ENCODE peak calls at places on chromosomes 16 and 17, in six cellular contexts. I is tibial artery, B is IMR-90, Q is A673, D is mammary epithelial cell, E is ovary. S is an unnamed sample.

GRCh38 chr16:76837872-76838271 is 353.1 kb upstream of the MON1B start:
- DNase-seq in I (no peak), B (no peak), Q (no peak), D (peak; percentile 33), E (no peak), S (peak; percentile 77)

GRCh38 chr16:55567382-55567781 is 898 bp downstream of the CAPNS2 start:
- DNase-seq in I (no peak), B (peak; percentile 50), Q (no peak), D (peak; percentile 43), E (no peak), S (peak; percentile 73)

GRCh38 chr16:11234884-11235702 is 20.9 kb downstream of the SOCS1 start:
- DNase-seq in I (no peak), B (peak; percentile 24), Q (no peak), D (no peak), E (no peak), S (no peak)

GRCh38 chr17:45114117-45114932 is 18.0 kb downstream of the PLCD3 start:
- DNase-seq in I (no peak), B (no peak), Q (no peak), D (no peak), E (no peak), S (no peak)

GRCh38 chr16:89700649-89701424 is 668 bp downstream of the SPATA2L start:
- DNase-seq in I (no peak), B (peak; percentile 24), Q (peak; percentile 71), D (peak; percentile 69), E (peak; percentile 60), S (peak; percentile 66)

GRCh38 chr16:81315271-81316175 is 761 bp downstream of the GAN start:
- DNase-seq in I (peak; percentile 71), B (peak; percentile 51), Q (peak; percentile 41), D (peak; percentile 62), E (peak; percentile 54), S (peak; percentile 50)

GRCh38 chr17:17205368-17206148 is 575 bp downstream of the PLD6 start:
- DNase-seq in I (peak; percentile 78), B (peak; percentile 21), Q (peak; percentile 69), D (peak; percentile 38), E (peak; percentile 58), S (peak; percentile 65)

GRCh38 chr17:72122668-72123495 is 2.1 kb downstream of the SOX9 start:
- DNase-seq in I (peak; percentile 71), B (peak; percentile 68), Q (peak; percentile 65), D (peak; percentile 51), E (no peak), S (no peak)

GRCh38 chr17:29867643-29868181 is 62.3 kb downstream of the SSH2 start:
- DNase-seq in I (no peak), B (no peak), Q (no peak), D (no peak), E (no peak), S (no peak)

GRCh38 chr16:4936991-4937781 is at the start of gene PPL:
- DNase-seq in I (peak; percentile 82), B (no peak), Q (no peak), D (peak; percentile 78), E (peak; percentile 65), S (peak; percentile 86)

GRCh38 chr17:52536466-52536865 is 378.0 kb upstream of the CA10 start:
- DNase-seq in I (no peak), B (no peak), Q (no peak), D (no peak), E (no peak), S (no peak)

GRCh38 chr17:68851875-68852274 is 103.3 kb downstream of the ABCA8 start:
- DNase-seq in I (no peak), B (no peak), Q (no peak), D (no peak), E (no peak), S (no peak)

GRCh38 chr17:18248300-18248731 is 10.2 kb downstream of the FLII start:
- DNase-seq in I (peak; percentile 79), B (peak; percentile 71), Q (peak; percentile 84), D (peak; percentile 55), E (peak; percentile 76), S (peak; percentile 83)

GRCh38 chr17:72575542-72576233 is 454.9 kb downstream of the SOX9 start:
- DNase-seq in I (no peak), B (no peak), Q (no peak), D (no peak), E (no peak), S (no peak)

GRCh38 chr17:17837966-17838962 is 1.5 kb upstream of the SREBF1 start:
- DNase-seq in I (peak; percentile 87), B (peak; percentile 24), Q (peak; percentile 73), D (peak; percentile 76), E (peak; percentile 64), S (peak; percentile 75)

GRCh38 chr17:69637399-69638165 is 223.1 kb downstream of the MAP2K6 start:
- DNase-seq in I (no peak), B (peak; percentile 81), Q (no peak), D (peak; percentile 16), E (no peak), S (no peak)

GRCh38 chr17:65531508-65532431 is 29.7 kb downstream of the AXIN2 start:
- DNase-seq in I (peak; percentile 78), B (peak; percentile 67), Q (no peak), D (no peak), E (peak; percentile 82), S (no peak)

GRCh38 chr17:60713619-60714018 is 36.0 kb downstream of the BCAS3 start:
- DNase-seq in I (no peak), B (no peak), Q (no peak), D (no peak), E (no peak), S (no peak)

DNA sequence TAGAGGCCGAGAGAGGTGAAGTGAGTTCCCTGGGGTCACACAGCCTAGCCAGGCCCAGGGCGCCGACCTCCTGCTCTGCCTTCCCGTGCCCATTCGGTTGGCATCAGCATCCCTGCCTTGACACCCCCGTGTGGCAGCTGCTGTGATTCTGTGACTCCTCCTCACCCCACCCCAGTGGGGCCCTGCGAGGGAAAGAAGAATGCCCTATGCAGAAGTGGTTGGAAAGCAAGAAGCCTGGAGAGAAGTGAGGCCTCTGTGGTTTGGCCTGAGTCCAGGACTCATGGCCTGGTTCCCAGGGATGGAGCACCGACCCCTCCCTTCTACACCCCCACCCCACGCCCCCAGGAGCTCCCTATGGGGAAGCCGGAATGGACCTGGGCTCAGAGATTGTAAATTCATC is 296.2 kb downstream of the SEC14L1 start:
- DNase-seq in I (peak; percentile 77), B (peak; percentile 80), Q (peak; percentile 62), D (no peak), E (peak; percentile 73), S (peak; percentile 45)
- TF ChIP-seq CTCF in I (no peak), B (no peak), Q (no peak), D (no peak), E (no peak), S (no peak)

GRCh38 chr17:82148997-82149396 is 51.0 kb upstream of the FASN start:
- DNase-seq in I (no peak), B (no peak), Q (no peak), D (no peak), E (no peak), S (peak; percentile 6)

GRCh38 chr17:82145550-82146165 is 47.6 kb upstream of the FASN start:
- DNase-seq in I (no peak), B (no peak), Q (no peak), D (no peak), E (no peak), S (no peak)

GRCh38 chr17:82149401-82150099 is 51.5 kb upstream of the FASN start:
- DNase-seq in I (no peak), B (no peak), Q (no peak), D (no peak), E (no peak), S (no peak)

GRCh38 chr17:82146663-82147654 is 48.9 kb upstream of the FASN start:
- DNase-seq in I (no peak), B (no peak), Q (no peak), D (no peak), E (no peak), S (no peak)

DNA sequence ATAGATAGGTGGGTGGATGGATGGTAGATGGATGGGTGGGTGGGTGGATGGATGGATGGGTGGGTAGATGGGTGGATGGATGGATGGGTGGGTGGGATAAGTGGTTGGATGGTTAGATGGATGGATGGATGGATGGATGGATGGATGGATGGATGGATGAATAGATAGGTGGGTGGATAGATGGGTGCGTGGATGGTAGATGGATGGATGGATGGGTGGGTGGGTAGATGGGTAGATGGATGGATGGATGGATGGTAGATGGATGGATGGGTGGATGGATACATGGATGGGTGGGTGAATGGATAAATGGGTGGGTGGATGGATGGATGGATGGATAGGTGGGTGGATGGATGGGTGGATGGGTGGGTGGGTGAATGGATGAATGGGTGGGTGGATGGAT is 50.0 kb upstream of the FASN start:
- DNase-seq in I (no peak), B (no peak), Q (no peak), D (no peak), E (no peak), S (no peak)
- TF ChIP-seq CTCF in I (no peak), B (no peak), Q (no peak), D (no peak), E (no peak), S (no peak)

DNA sequence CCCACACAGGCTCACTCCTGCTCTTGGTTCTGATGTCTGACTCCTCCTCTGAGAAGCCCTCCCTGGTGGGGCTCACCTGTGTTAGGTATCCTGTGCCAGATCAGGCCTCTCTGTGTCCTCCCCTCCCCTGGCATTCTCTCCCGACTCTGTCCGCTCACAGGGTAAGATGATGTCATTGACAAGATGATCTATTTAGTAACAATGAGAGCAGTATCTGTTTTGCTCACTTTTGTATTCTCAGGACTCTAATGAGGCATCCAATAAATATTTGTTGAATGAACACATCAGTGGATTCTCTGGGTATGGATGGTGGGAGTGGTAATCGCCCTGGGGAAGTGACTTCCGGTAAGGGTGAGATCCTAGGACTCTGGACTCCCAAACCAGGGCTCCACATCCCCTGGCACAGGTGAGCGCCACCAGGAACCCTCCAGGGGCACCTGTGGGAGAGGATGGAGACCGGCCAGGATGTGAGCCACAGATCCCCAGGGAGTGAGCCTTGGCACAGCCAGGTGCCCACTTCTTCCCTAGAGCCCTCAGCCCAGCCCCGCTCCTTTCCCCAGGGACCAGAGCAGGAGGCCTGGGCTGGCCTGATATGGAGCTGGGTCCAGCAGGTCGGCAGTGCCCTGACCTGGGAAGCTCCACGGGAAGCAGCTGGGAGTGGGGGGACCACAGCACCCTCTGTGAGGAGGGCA is 5.4 kb upstream of the HAP1 start:
- DNase-seq in I (no peak), B (peak; percentile 24), Q (no peak), D (peak; percentile 96), E (no peak), S (peak; percentile 41)
- TF ChIP-seq CTCF in I (no peak), B (no peak), Q (no peak), D (no peak), E (no peak), S (no peak)

DNA sequence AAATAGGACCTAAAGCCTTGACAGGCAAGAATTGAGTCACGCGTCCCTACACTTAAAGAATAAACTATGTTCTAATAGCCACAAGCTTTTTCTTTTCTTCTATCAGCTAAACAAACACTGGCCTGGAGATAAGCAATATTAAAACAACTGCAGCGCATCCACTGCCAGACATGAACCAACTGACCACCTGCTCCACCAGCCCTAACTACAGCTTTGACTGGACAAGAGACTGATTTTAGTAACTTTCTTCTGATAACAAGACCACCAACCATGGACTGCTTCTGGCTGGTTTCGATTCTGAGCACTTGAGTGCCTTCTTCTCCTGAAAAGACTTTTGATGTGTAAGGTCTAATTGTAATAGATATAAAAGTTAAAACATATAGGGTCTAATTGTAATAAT is 17.4 kb downstream of the SLFN12L start:
- DNase-seq in I (no peak), B (no peak), Q (no peak), D (no peak), E (no peak), S (no peak)
- TF ChIP-seq CTCF in I (no peak), B (no peak), Q (no peak), D (no peak), E (no peak), S (no peak)

GRCh38 chr16:84735846-84736586 is 36.2 kb downstream of the USP10 start:
- DNase-seq in I (no peak), B (no peak), Q (no peak), D (no peak), E (peak; percentile 50), S (peak; percentile 36)
- TF ChIP-seq CTCF in I (no peak), B (no peak), Q (no peak), D (no peak), E (no peak), S (no peak)

GRCh38 chr16:64712027-64712426 is 409.8 kb downstream of the CDH11 start:
- DNase-seq in I (no peak), B (peak; percentile 5), Q (no peak), D (no peak), E (no peak), S (no peak)
- TF ChIP-seq CTCF in I (no peak), B (no peak), Q (no peak), D (no peak), E (no peak), S (no peak)